ENCODE peak calls at places on chromosomes 4 and X, in six cellular contexts. J, H, Q, Z, C and O are unnamed samples. For H3K9me3, the result is how much of the 10 kb centered on the place peaks cover.

GRCh38 chrX:135520022-135520552 is 373 bp upstream of the INTS6L start:
- DNase-seq in J (no peak), H (peak), Q (no peak), Z (no peak), C (no peak), O (no peak)

GRCh38 chr4:338759-339097 is 1.1 kb downstream of the ZNF141 start:
- DNase-seq in J (no peak), H (no peak), Q (no peak), Z (no peak), C (no peak), O (no peak)

GRCh38 chrX:113741744-113742143 is 842.1 kb upstream of the HTR2C start:
- DNase-seq in J (no peak), H (peak), Q (no peak), Z (no peak), C (no peak), O (no peak)

GRCh38 chr4:89914609-89915008 is 20.0 kb downstream of the MMRN1 start:
- DNase-seq in J (no peak), H (no peak), Q (no peak), Z (no peak), C (no peak), O (no peak)

GRCh38 chr4:163330828-163331628 is 1.4 kb downstream of the NPY1R start:
- DNase-seq in J (no peak), H (no peak), Q (no peak), Z (no peak), C (no peak), O (peak)

GRCh38 chr4:113499696-113500095 is 261.8 kb downstream of the CAMK2D start:
- DNase-seq in J (no peak), H (peak), Q (no peak), Z (no peak), C (no peak), O (no peak)

GRCh38 chr4:102620697-102621497 is 119.7 kb downstream of the NFKB1 start:
- DNase-seq in J (peak), H (peak), Q (no peak), Z (peak), C (no peak), O (peak)

GRCh38 chr4:2141762-2142520 is 82.8 kb downstream of the NAT8L start:
- DNase-seq in J (no peak), H (no peak), Q (no peak), Z (no peak), C (no peak), O (no peak)

GRCh38 chr4:82903737-82904136 is 3.2 kb downstream of the THAP9 start:
- DNase-seq in J (no peak), H (no peak), Q (no peak), Z (no peak), C (no peak), O (no peak)

GRCh38 chr4:113316879-113317278 is 267.4 kb downstream of the ANK2 start:
- DNase-seq in J (no peak), H (no peak), Q (no peak), Z (no peak), C (no peak), O (no peak)

GRCh38 chrX:56728752-56729151 is 291 bp upstream of the NBDY start:
- DNase-seq in J (no peak), H (peak), Q (no peak), Z (no peak), C (no peak), O (no peak)

GRCh38 chr4:67327245-67327860 is 217.9 kb downstream of the CENPC start:
- DNase-seq in J (peak), H (peak), Q (peak), Z (peak), C (no peak), O (peak)

GRCh38 chr4:183438458-183439113 is 5.8 kb upstream of the CDKN2AIP start:
- DNase-seq in J (peak), H (peak), Q (no peak), Z (no peak), C (no peak), O (no peak)
- H3K27ac ChIP-seq in J (peak), H (no peak), Q (no peak), Z (no peak), C (no peak), O (no peak)

GRCh38 chrX:1249101-1249887 is 19.3 kb upstream of the CSF2RA start:
- DNase-seq in J (no peak), H (peak), Q (peak), Z (peak), C (no peak), O (peak)
- H3K4me3 ChIP-seq in J (no peak), H (no peak), Q (no peak), Z (no peak), C (peak), O (peak)

DNA sequence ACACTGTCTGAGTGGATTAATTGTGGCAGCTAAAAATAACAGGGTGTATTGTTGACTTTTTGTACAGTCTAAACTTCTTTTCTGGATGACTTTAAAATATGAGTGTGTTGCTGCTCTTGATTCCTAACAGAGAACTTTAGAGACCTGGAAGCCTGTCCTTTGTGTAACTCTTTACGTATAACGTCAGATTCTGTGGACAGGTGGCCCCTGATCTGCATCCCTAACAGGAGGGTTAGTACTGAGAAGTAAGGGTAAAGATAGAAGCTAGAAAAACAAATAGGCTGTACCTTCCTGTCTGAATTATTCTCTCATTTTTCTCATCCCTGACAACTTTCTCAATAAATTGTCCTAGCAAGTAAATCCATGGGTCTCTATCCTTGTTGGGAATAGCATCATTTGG is 105.7 kb upstream of the LIMCH1 start:
- DNase-seq in J (no peak), H (no peak), Q (no peak), Z (no peak), C (no peak), O (no peak)
- H3K9me3 ChIP-seq in J (under half), H (under half), Q (under half), Z (under half), C (under half), O (under half)

DNA sequence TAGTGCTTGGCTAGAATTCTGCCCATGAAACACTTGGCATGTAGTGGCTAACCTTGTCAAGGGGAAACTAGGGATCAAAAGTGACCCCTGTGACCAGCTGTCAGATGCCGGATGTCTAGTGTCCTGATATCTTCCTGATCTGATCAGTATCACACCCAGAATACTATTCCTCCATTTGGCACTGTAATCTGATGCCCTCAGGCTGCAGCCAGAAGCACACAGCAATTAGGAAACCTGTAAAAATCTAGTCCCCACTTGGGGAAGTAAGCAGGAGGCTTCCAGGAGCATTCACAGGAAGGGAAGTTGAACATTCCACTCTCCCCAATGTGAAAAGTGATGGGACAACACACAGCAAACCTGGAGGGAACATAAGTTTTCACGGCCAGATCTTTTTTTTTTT is 125.1 kb downstream of the HS6ST2 start:
- DNase-seq in J (no peak), H (no peak), Q (no peak), Z (no peak), C (no peak), O (no peak)
- H3K27ac ChIP-seq in J (no peak), H (no peak), Q (no peak), Z (no peak), C (no peak), O (no peak)

GRCh38 chrX:9785944-9786741 is at the start of gene SHROOM2:
- DNase-seq in J (no peak), H (peak), Q (no peak), Z (no peak), C (no peak), O (peak)
- H3K4me3 ChIP-seq in J (peak), H (no peak), Q (peak), Z (peak), C (no peak), O (peak)

GRCh38 chr4:13526658-13527057 is 17.6 kb downstream of the NKX3-2 start:
- DNase-seq in J (no peak), H (no peak), Q (no peak), Z (no peak), C (no peak), O (no peak)
- H3K9me3 ChIP-seq in J (under half), H (under half), Q (under half), Z (under half), C (under half), O (under half)

DNA sequence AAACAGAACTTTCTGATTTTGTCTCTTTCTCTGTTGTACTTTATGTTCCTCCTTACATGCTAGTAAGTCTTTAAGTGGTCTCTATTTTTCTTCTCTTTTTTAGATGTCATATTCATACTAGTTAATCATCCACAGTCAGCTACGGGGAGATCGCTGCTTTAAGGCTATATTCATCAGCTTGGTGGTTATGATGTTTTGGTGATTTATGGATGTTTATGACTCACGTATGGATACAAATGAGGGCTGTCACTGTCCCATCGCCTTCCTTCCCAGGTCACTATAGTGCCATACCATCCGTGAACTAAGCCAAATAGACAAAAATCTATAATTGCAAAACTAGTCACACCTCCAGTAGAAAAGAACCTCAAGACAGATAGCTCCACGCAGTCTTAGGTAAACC is 296.8 kb upstream of the AADAT start:
- DNase-seq in J (no peak), H (peak), Q (no peak), Z (no peak), C (no peak), O (no peak)
- H3K27ac ChIP-seq in J (no peak), H (peak), Q (no peak), Z (no peak), C (no peak), O (no peak)

GRCh38 chr4:117527601-117528000 is 442.2 kb upstream of the TRAM1L1 start:
- DNase-seq in J (no peak), H (no peak), Q (no peak), Z (no peak), C (no peak), O (no peak)

GRCh38 chr4:117533501-117533900 is 448.1 kb upstream of the TRAM1L1 start:
- DNase-seq in J (no peak), H (no peak), Q (no peak), Z (no peak), C (no peak), O (no peak)

GRCh38 chr4:117529401-117529800 is 444.0 kb upstream of the TRAM1L1 start:
- DNase-seq in J (no peak), H (no peak), Q (no peak), Z (no peak), C (no peak), O (no peak)
- H3K4me3 ChIP-seq in J (no peak), H (no peak), Q (no peak), Z (no peak), C (no peak), O (no peak)